ENCODE peak calls at places on chromosomes 2 and 18, in four cellular contexts. W is H1, J is IMR-90, U is H9. I is an unnamed sample.

GRCh38 chr18:14974088-14974487 is 226.1 kb downstream of the ANKRD30B start:
- DNase-seq in W (no peak), J (no peak), U (no peak), I (no peak)

GRCh38 chr2:224908820-224909219 is 133.4 kb downstream of the DOCK10 start:
- DNase-seq in W (no peak), J (no peak), U (no peak), I (no peak)

GRCh38 chr2:239208470-239209180 is 192.2 kb downstream of the HDAC4 start:
- DNase-seq in W (no peak), J (no peak), U (no peak), I (no peak)

GRCh38 chr2:58594175-58594574 is 353.1 kb upstream of the FANCL start:
- DNase-seq in W (no peak), J (no peak), U (peak), I (peak)

GRCh38 chr18:78780719-78781600 is 198.7 kb upstream of the SALL3 start:
- DNase-seq in W (no peak), J (no peak), U (peak), I (no peak)

GRCh38 chr2:9144617-9145016 is 62.0 kb upstream of the ASAP2 start:
- DNase-seq in W (no peak), J (no peak), U (no peak), I (no peak)

GRCh38 chr2:73156539-73157124 is 43.9 kb upstream of the RAB11FIP5 start:
- DNase-seq in W (peak), J (peak), U (peak), I (peak)

GRCh38 chr2:121071058-121071504 is 213.9 kb downstream of the TFCP2L1 start:
- DNase-seq in W (peak), J (peak), U (peak), I (peak)

GRCh38 chr2:120949027-120949956 is 213.6 kb downstream of the GLI2 start:
- DNase-seq in W (no peak), J (no peak), U (no peak), I (no peak)

GRCh38 chr2:162074937-162075688 is 1.1 kb upstream of the DPP4 start:
- DNase-seq in W (no peak), J (peak), U (no peak), I (peak)

GRCh38 chr2:45554764-45555163 is 56.3 kb downstream of the SRBD1 start:
- DNase-seq in W (no peak), J (peak), U (no peak), I (no peak)

GRCh38 chr2:208373460-208374089 is 33.0 kb upstream of the PTH2R start:
- DNase-seq in W (no peak), J (peak), U (peak), I (peak)

GRCh38 chr2:62586981-62587380 is 81.0 kb upstream of the TMEM17 start:
- DNase-seq in W (no peak), J (peak), U (no peak), I (no peak)

DNA sequence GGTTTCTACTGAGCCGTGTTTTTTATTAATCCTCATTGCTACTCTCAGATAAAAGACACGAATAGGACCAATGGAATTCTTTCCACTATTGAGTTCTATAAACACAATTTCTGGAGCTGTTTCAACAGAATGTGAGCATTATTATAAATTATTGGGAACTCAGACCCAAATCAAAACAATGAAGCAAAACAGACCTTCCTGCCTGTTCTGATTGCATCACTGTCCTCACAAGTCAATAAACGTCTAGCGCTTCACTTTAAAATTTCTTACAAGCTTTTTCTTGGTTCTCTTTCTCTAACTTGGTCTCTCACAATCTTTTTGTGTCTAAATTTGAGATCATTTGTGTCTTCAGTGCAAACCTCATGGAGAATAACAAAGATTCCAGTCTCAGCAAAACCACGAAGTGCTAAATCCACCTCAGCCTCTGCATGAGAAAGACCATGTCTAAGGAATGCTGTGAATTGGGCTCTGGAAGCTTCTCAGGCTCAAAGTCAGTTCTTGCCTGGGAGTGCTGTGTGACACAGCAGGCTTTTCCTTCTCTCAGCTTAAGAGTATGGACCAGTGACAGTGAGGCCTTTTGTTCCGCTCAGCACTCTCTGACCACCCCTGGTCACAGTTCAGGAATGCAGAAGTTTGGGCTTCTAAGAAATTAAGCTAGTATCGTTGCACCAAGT is 22.8 kb downstream of the ARHGAP28 start:
- DNase-seq in W (no peak), J (peak), U (peak), I (peak)
- H3K18ac ChIP-seq in W (no peak), J (peak), U (no peak), I (peak)

GRCh38 chr18:44759925-44760342 is 79.2 kb downstream of the SETBP1 start:
- DNase-seq in W (no peak), J (no peak), U (no peak), I (no peak)
- H3K56ac ChIP-seq in W (no peak), J (no peak), U (no peak), I (no peak)

DNA sequence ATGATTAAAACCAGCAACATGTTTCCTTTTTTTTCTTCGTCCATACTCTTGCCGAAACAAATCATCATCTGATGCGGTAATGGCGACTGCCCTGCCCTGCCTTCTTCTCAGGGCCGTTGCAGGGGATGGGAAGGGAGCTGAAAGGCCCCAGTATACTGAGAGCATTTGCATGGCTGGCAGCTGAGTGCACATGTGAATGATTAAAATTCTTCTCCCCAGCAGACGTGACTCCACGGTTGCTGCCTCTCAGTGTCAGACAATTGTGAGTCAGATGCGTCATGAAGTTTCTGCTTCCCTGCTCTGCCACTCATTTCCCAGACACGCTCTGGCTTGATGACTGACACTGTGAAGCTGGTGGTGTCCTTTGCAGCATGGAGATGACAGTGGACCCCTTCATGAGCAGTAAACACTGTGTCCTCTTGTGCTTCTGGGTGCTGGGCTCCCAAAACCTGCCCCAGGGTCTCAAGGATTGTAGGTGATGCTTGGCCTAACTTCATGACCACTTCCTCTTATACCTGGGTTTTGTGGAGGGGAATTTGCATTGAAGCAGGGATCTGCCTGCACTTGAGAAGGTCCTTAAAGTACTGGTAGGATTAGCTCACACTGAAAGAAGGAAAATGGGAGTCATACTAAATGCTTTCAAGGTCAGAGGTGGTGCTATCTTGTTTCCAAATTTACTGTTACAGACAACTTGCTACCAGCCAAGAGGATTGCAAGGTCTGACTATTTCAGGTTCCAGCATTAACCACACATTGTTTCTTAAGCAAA is 222.5 kb upstream of the COPS8 start:
- DNase-seq in W (peak), J (peak), U (peak), I (no peak)
- H3K18ac ChIP-seq in W (no peak), J (peak), U (no peak), I (no peak)

GRCh38 chr2:43070676-43071491 is 155.5 kb downstream of the ZFP36L2 start:
- DNase-seq in W (no peak), J (no peak), U (no peak), I (no peak)

GRCh38 chr2:43071629-43072550 is 154.5 kb downstream of the ZFP36L2 start:
- DNase-seq in W (no peak), J (peak), U (no peak), I (no peak)

GRCh38 chr2:43068053-43068471 is 158.3 kb downstream of the ZFP36L2 start:
- DNase-seq in W (peak), J (no peak), U (peak), I (no peak)

GRCh38 chr2:43068730-43069517 is 157.5 kb downstream of the ZFP36L2 start:
- DNase-seq in W (no peak), J (no peak), U (no peak), I (no peak)

DNA sequence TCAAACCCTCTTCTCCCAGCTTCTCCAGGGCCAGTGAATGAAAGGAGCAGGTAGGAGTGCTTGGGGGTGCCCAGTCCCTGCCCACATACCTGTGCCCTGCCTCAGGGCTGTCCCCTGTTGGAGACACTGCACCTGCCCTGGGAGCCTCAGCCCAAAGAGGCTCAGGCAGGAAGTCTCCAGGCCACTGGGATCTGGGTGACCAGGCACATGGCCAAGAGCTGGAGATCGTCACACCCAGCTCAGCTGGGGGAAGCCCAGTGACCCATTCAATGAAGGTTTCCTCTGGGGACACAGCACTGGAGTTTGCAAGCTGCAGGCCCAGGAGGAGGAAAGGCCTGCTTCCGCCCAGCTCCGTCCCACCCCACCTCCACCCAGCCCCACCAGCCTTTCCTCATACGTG is 156.4 kb downstream of the ZFP36L2 start:
- DNase-seq in W (no peak), J (no peak), U (no peak), I (no peak)
- H3K56ac ChIP-seq in W (no peak), J (no peak), U (no peak), I (no peak)